ENCODE peak calls at places on chromosome 6, in five cellular contexts. One of them, this sample, is unnamed.
A peak's percentile ranks its signal among the peaks of the same experiment; 100 is the strongest.

GRCh38 chr6:31864818-31865204 is 2.2 kb upstream of the NEU1 start:
- DNase-seq in spleen: no peak
- DNase-seq in hepatocyte: no peak
- DNase-seq in colonic mucosa: no peak
- DNase-seq in aorta: no peak
- DNase-seq in this sample: no peak

GRCh38 chr6:141531040-141531439 is 601.7 kb upstream of the GJE1 start:
- DNase-seq in spleen: peak; percentile 59
- DNase-seq in colonic mucosa: no peak
- DNase-seq in aorta: no peak
- DNase-seq in hepatocyte: no peak
- DNase-seq in this sample: peak; percentile 34

GRCh38 chr6:27127874-27128795 is 119.4 kb upstream of the PRSS16 start:
- DNase-seq in hepatocyte: no peak
- DNase-seq in spleen: no peak
- DNase-seq in aorta: no peak
- DNase-seq in colonic mucosa: no peak
- DNase-seq in this sample: no peak

GRCh38 chr6:14542670-14543366 is 425.2 kb downstream of the CD83 start:
- DNase-seq in hepatocyte: no peak
- DNase-seq in colonic mucosa: no peak
- DNase-seq in spleen: peak; percentile 76
- DNase-seq in aorta: no peak
- DNase-seq in this sample: no peak

GRCh38 chr6:155452576-155452975 is 3.1 kb downstream of the NOX3 start:
- DNase-seq in hepatocyte: no peak
- DNase-seq in colonic mucosa: no peak
- DNase-seq in aorta: no peak
- DNase-seq in spleen: no peak
- DNase-seq in this sample: no peak

GRCh38 chr6:39188577-39188976 is 40.7 kb downstream of the KCNK5 start:
- DNase-seq in hepatocyte: no peak
- DNase-seq in spleen: no peak
- DNase-seq in colonic mucosa: peak; percentile 76
- DNase-seq in aorta: no peak
- DNase-seq in this sample: no peak

GRCh38 chr6:149026530-149026942 is 279.7 kb downstream of the UST start:
- DNase-seq in hepatocyte: peak; percentile 77
- DNase-seq in colonic mucosa: peak; percentile 38
- DNase-seq in aorta: no peak
- DNase-seq in spleen: no peak
- DNase-seq in this sample: peak; percentile 16

GRCh38 chr6:20302702-20303251 is 90.5 kb upstream of the MBOAT1 start:
- DNase-seq in hepatocyte: no peak
- DNase-seq in colonic mucosa: no peak
- DNase-seq in spleen: no peak
- DNase-seq in aorta: no peak
- DNase-seq in this sample: no peak

GRCh38 chr6:121849477-121849876 is 414.0 kb downstream of the GJA1 start:
- DNase-seq in spleen: no peak
- DNase-seq in hepatocyte: peak; percentile 81
- DNase-seq in aorta: peak; percentile 51
- DNase-seq in colonic mucosa: peak; percentile 28
- DNase-seq in this sample: no peak

GRCh38 chr6:119340766-119341487 is 8.6 kb downstream of the MAN1A1 start:
- DNase-seq in spleen: no peak
- DNase-seq in aorta: no peak
- DNase-seq in colonic mucosa: no peak
- DNase-seq in hepatocyte: no peak
- DNase-seq in this sample: no peak

GRCh38 chr6:130734161-130734560 is 93.0 kb upstream of the SMLR1 start:
- DNase-seq in spleen: no peak
- DNase-seq in hepatocyte: no peak
- DNase-seq in colonic mucosa: no peak
- DNase-seq in aorta: no peak
- DNase-seq in this sample: no peak

GRCh38 chr6:157838718-157839430 is 15.8 kb downstream of the SNX9 start:
- DNase-seq in spleen: no peak
- DNase-seq in hepatocyte: no peak
- DNase-seq in aorta: no peak
- DNase-seq in colonic mucosa: no peak
- DNase-seq in this sample: no peak

GRCh38 chr6:27531772-27532459 is 59.0 kb upstream of the ZNF184 start:
- DNase-seq in colonic mucosa: no peak
- DNase-seq in aorta: no peak
- DNase-seq in hepatocyte: no peak
- DNase-seq in spleen: no peak
- DNase-seq in this sample: no peak

GRCh38 chr6:89067796-89068195 is 12.8 kb upstream of the PNRC1 start:
- DNase-seq in hepatocyte: no peak
- DNase-seq in colonic mucosa: no peak
- DNase-seq in spleen: no peak
- DNase-seq in aorta: no peak
- DNase-seq in this sample: no peak

GRCh38 chr6:137867685-137868509 is 838 bp downstream of the TNFAIP3 start:
- DNase-seq in hepatocyte: no peak
- DNase-seq in aorta: peak; percentile 54
- DNase-seq in spleen: peak; percentile 87
- DNase-seq in colonic mucosa: peak; percentile 54
- DNase-seq in this sample: peak; percentile 67

GRCh38 chr6:120407696-120408095 is 926.6 kb downstream of the TBC1D32 start:
- DNase-seq in colonic mucosa: no peak
- DNase-seq in hepatocyte: no peak
- DNase-seq in spleen: no peak
- DNase-seq in aorta: no peak
- DNase-seq in this sample: no peak

GRCh38 chr6:116392158-116393032 is 21.6 kb downstream of the DSE start:
- DNase-seq in hepatocyte: no peak
- DNase-seq in aorta: no peak
- DNase-seq in spleen: no peak
- DNase-seq in colonic mucosa: no peak
- DNase-seq in this sample: no peak

GRCh38 chr6:125363360-125364121 is 61.8 kb upstream of the HDDC2 start:
- DNase-seq in spleen: peak; percentile 72
- DNase-seq in colonic mucosa: no peak
- DNase-seq in aorta: peak; percentile 77
- DNase-seq in hepatocyte: peak; percentile 78
- DNase-seq in this sample: peak; percentile 27

GRCh38 chr6:52324239-52324638 is 37.7 kb upstream of the PAQR8 start:
- DNase-seq in colonic mucosa: no peak
- DNase-seq in aorta: no peak
- DNase-seq in spleen: no peak
- DNase-seq in hepatocyte: no peak
- DNase-seq in this sample: no peak

GRCh38 chr6:28489366-28490190 is 26.0 kb downstream of the GPX6 start:
- DNase-seq in hepatocyte: peak; percentile 94
- DNase-seq in colonic mucosa: peak; percentile 57
- DNase-seq in aorta: no peak
- DNase-seq in spleen: no peak
- DNase-seq in this sample: no peak

GRCh38 chr6:9334979-9335378 is 899.6 kb upstream of the SLC35B3 start:
- DNase-seq in hepatocyte: no peak
- DNase-seq in spleen: no peak
- DNase-seq in colonic mucosa: no peak
- DNase-seq in aorta: no peak
- DNase-seq in this sample: no peak

GRCh38 chr6:24205020-24205492 is 79.0 kb downstream of the NRSN1 start:
- DNase-seq in hepatocyte: peak; percentile 54
- DNase-seq in aorta: no peak
- DNase-seq in colonic mucosa: peak; percentile 21
- DNase-seq in spleen: no peak
- DNase-seq in this sample: peak; percentile 54

GRCh38 chr6:133985970-133986369 is 32.9 kb downstream of the TBPL1 start:
- DNase-seq in hepatocyte: no peak
- DNase-seq in spleen: no peak
- DNase-seq in aorta: no peak
- DNase-seq in colonic mucosa: no peak
- DNase-seq in this sample: no peak

GRCh38 chr6:63724721-63725120 is 89.1 kb downstream of the PHF3 start:
- DNase-seq in spleen: no peak
- DNase-seq in aorta: no peak
- DNase-seq in colonic mucosa: no peak
- DNase-seq in hepatocyte: peak; percentile 11
- DNase-seq in this sample: no peak

GRCh38 chr6:151004415-151005024 is 139.0 kb downstream of the MTHFD1L start:
- DNase-seq in spleen: no peak
- DNase-seq in colonic mucosa: no peak
- DNase-seq in hepatocyte: no peak
- DNase-seq in aorta: no peak
- DNase-seq in this sample: no peak

GRCh38 chr6:100886078-100886477 is 4.9 kb upstream of the ASCC3 start:
- DNase-seq in aorta: no peak
- DNase-seq in spleen: no peak
- DNase-seq in colonic mucosa: no peak
- DNase-seq in hepatocyte: no peak
- DNase-seq in this sample: no peak

GRCh38 chr6:162108041-162108440 is 619.5 kb downstream of the PRKN start:
- DNase-seq in hepatocyte: no peak
- DNase-seq in colonic mucosa: no peak
- DNase-seq in aorta: no peak
- DNase-seq in spleen: no peak
- DNase-seq in this sample: no peak

GRCh38 chr6:169291148-169291547 is 37.5 kb upstream of the THBS2 start:
- DNase-seq in aorta: no peak
- DNase-seq in spleen: no peak
- DNase-seq in colonic mucosa: no peak
- DNase-seq in hepatocyte: no peak
- DNase-seq in this sample: no peak

GRCh38 chr6:83488861-83489260 is 23.5 kb upstream of the PRSS35 start:
- DNase-seq in colonic mucosa: no peak
- DNase-seq in hepatocyte: no peak
- DNase-seq in spleen: no peak
- DNase-seq in aorta: no peak
- DNase-seq in this sample: no peak

GRCh38 chr6:34393968-34394305 is 1.5 kb upstream of the NUDT3 start:
- DNase-seq in aorta: no peak
- DNase-seq in spleen: no peak
- DNase-seq in colonic mucosa: no peak
- DNase-seq in hepatocyte: no peak
- DNase-seq in this sample: no peak

GRCh38 chr6:125940691-125941090 is 15.9 kb upstream of the HINT3 start:
- DNase-seq in hepatocyte: no peak
- DNase-seq in aorta: no peak
- DNase-seq in spleen: no peak
- DNase-seq in colonic mucosa: no peak
- DNase-seq in this sample: no peak

GRCh38 chr6:143197377-143197776 is 136.7 kb downstream of the AIG1 start:
- DNase-seq in aorta: no peak
- DNase-seq in hepatocyte: no peak
- DNase-seq in colonic mucosa: no peak
- DNase-seq in spleen: no peak
- DNase-seq in this sample: no peak

GRCh38 chr6:129679250-129679649 is 30.7 kb downstream of the ARHGAP18 start:
- DNase-seq in aorta: no peak
- DNase-seq in colonic mucosa: no peak
- DNase-seq in hepatocyte: no peak
- DNase-seq in spleen: no peak
- DNase-seq in this sample: no peak

GRCh38 chr6:35015996-35016395 is 125.1 kb downstream of the TCP11 start:
- DNase-seq in hepatocyte: no peak
- DNase-seq in colonic mucosa: no peak
- DNase-seq in aorta: no peak
- DNase-seq in spleen: no peak
- DNase-seq in this sample: no peak

GRCh38 chr6:87755697-87756671 is 54.0 kb upstream of the AKIRIN2 start:
- DNase-seq in hepatocyte: no peak
- DNase-seq in aorta: no peak
- DNase-seq in spleen: no peak
- DNase-seq in colonic mucosa: no peak
- DNase-seq in this sample: no peak

DNA sequence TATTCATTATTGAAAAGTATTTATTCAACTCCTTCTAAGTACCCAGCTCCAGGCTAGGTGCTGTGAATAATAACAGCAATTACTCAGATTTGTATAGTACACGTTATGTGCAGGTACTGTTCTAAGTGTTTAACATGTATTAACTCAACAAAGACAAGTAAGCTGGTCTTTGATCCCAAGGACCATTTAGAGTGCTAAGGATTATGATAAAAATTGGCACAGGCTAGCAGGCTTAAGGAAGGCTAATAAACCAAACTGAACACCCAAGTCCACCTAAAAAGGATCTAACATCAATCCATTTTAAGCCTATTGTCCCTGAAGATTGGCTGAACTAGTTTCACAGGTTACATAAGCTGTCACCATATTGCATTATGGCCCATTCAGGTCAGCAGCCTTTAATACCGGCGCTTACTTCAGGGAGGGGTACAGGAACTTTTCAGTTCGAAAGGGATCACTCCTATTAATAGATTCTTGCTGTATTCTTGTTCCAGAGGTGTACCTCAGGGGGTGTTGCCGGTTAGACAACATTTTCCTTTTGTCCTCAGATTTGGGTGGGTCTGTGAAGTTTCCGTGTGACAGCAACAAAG is 99.0 kb upstream of the GMDS start:
- DNase-seq in aorta: no peak
- DNase-seq in spleen: no peak
- DNase-seq in hepatocyte: no peak
- DNase-seq in colonic mucosa: no peak
- DNase-seq in this sample: no peak
- H3K4me1 ChIP-seq in aorta: no peaks in the 10 kb centered on the region
- H3K4me1 ChIP-seq in spleen: no peaks in the 10 kb centered on the region
- H3K4me1 ChIP-seq in hepatocyte: no peaks in the 10 kb centered on the region
- H3K4me1 ChIP-seq in colonic mucosa: no peaks in the 10 kb centered on the region
- H3K4me1 ChIP-seq in this sample: no peaks in the 10 kb centered on the region

GRCh38 chr6:10883312-10884244 is 1.7 kb upstream of the GCM2 start:
- DNase-seq in aorta: no peak
- DNase-seq in hepatocyte: no peak
- DNase-seq in colonic mucosa: no peak
- DNase-seq in spleen: no peak
- DNase-seq in this sample: no peak
- H3K9me3 ChIP-seq in aorta: peaks cover 3% of the 10 kb centered on the region
- H3K9me3 ChIP-seq in hepatocyte: no peaks in the 10 kb centered on the region
- H3K9me3 ChIP-seq in colonic mucosa: no peaks in the 10 kb centered on the region
- H3K9me3 ChIP-seq in spleen: no peaks in the 10 kb centered on the region
- H3K9me3 ChIP-seq in this sample: no peaks in the 10 kb centered on the region

DNA sequence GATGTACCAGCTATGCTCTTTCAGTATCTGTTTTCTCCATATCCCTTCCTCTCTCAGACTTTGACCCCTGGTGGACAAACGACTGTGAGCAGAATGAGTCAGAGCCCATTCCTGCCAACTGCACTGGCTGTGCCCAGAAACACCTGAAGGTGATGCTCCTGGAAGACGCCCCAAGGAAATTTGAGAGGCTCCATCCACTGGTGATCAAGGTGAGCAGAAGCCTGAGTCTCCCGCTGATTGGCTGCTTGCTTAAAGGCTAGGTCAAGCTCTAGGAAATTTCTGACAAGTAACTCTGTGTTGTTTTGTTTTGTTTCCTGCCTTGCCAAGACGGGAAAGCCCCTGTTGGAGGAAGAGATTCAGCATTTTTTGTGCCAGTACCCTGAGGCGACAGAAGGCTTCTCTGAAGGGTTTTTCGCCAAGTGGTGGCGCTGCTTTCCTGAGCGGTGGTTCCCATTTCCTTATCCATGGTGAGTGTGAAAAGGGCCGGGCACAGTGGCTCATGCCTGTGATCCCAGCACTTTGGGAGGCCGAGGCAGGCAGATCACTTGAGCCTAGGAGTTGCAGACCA is 28.6 kb downstream of the C6orf89 start:
- DNase-seq in spleen: no peak
- DNase-seq in colonic mucosa: peak; percentile 79
- DNase-seq in hepatocyte: peak; percentile 85
- DNase-seq in aorta: peak; percentile 59
- DNase-seq in this sample: peak; percentile 60
- H3K36me3 ChIP-seq in spleen: peaks cover 93% of the 10 kb centered on the region
- H3K36me3 ChIP-seq in colonic mucosa: no peaks in the 10 kb centered on the region
- H3K36me3 ChIP-seq in hepatocyte: no peaks in the 10 kb centered on the region
- H3K36me3 ChIP-seq in aorta: peaks cover 6% of the 10 kb centered on the region
- H3K36me3 ChIP-seq in this sample: no peaks in the 10 kb centered on the region

GRCh38 chr6:56767892-56768531 is 125.3 kb upstream of the DST start:
- DNase-seq in aorta: no peak
- DNase-seq in spleen: no peak
- DNase-seq in colonic mucosa: no peak
- DNase-seq in hepatocyte: no peak
- DNase-seq in this sample: no peak
- H3K4me1 ChIP-seq in aorta: peaks cover 4% of the 10 kb centered on the region
- H3K4me1 ChIP-seq in spleen: peaks cover 5% of the 10 kb centered on the region
- H3K4me1 ChIP-seq in colonic mucosa: no peaks in the 10 kb centered on the region
- H3K4me1 ChIP-seq in hepatocyte: no peaks in the 10 kb centered on the region
- H3K4me1 ChIP-seq in this sample: no peaks in the 10 kb centered on the region

This sample was measured in mucosa of descending colon.